ENCODE peak calls at places on chromosomes 13 and 19, in seven cellular contexts. One of them, this sample, is unnamed.

GRCh38 chr13:73880365-73880764 is 253.8 kb downstream of the KLF12 start:
- DNase-seq in K562: no peak
- DNase-seq in SK-N-SH: no peak
- DNase-seq in sigmoid colon: no peak
- DNase-seq in H1: no peak
- DNase-seq in transverse colon: no peak
- DNase-seq in stomach: no peak
- DNase-seq in this sample: no peak

GRCh38 chr19:19262190-19263057 is 10.7 kb downstream of the TM6SF2 start:
- DNase-seq in K562: no peak
- DNase-seq in SK-N-SH: peak; percentile 61
- DNase-seq in sigmoid colon: no peak
- DNase-seq in H1: peak; percentile 74
- DNase-seq in transverse colon: no peak
- DNase-seq in stomach: no peak
- DNase-seq in this sample: no peak

GRCh38 chr19:46015080-46015960 is 7.5 kb downstream of the PGLYRP1 start:
- DNase-seq in K562: no peak
- DNase-seq in SK-N-SH: peak; percentile 93
- DNase-seq in sigmoid colon: no peak
- DNase-seq in H1: peak; percentile 93
- DNase-seq in transverse colon: peak; percentile 83
- DNase-seq in stomach: peak; percentile 90
- DNase-seq in this sample: no peak

GRCh38 chr19:55160128-55160985 is 2.8 kb upstream of the TNNI3 start:
- DNase-seq in K562: peak; percentile 98
- DNase-seq in SK-N-SH: peak; percentile 98
- DNase-seq in sigmoid colon: peak; percentile 86
- DNase-seq in H1: peak; percentile 100
- DNase-seq in transverse colon: peak; percentile 91
- DNase-seq in stomach: peak; percentile 93
- DNase-seq in this sample: no peak

GRCh38 chr13:24261566-24261965 is 47.8 kb upstream of the C1QTNF9 start:
- DNase-seq in K562: no peak
- DNase-seq in SK-N-SH: no peak
- DNase-seq in sigmoid colon: no peak
- DNase-seq in H1: no peak
- DNase-seq in transverse colon: no peak
- DNase-seq in stomach: no peak
- DNase-seq in this sample: no peak

GRCh38 chr19:1267441-1268391 is 1.4 kb upstream of the CIRBP start:
- DNase-seq in K562: peak; percentile 55
- DNase-seq in SK-N-SH: no peak
- DNase-seq in sigmoid colon: peak; percentile 80
- DNase-seq in H1: no peak
- DNase-seq in transverse colon: no peak
- DNase-seq in stomach: no peak
- DNase-seq in this sample: no peak

GRCh38 chr19:750640-751423 is at the start of gene MISP:
- DNase-seq in K562: peak; percentile 18
- DNase-seq in SK-N-SH: no peak
- DNase-seq in sigmoid colon: no peak
- DNase-seq in H1: no peak
- DNase-seq in transverse colon: peak; percentile 95
- DNase-seq in stomach: peak; percentile 84
- DNase-seq in this sample: peak; percentile 66

GRCh38 chr19:4337906-4338440 is 654 bp downstream of the STAP2 start:
- DNase-seq in K562: peak; percentile 75
- DNase-seq in SK-N-SH: no peak
- DNase-seq in sigmoid colon: no peak
- DNase-seq in H1: no peak
- DNase-seq in transverse colon: peak; percentile 62
- DNase-seq in stomach: peak; percentile 33
- DNase-seq in this sample: no peak

GRCh38 chr19:8161135-8161646 is 11.8 kb upstream of the FBN3 start:
- DNase-seq in K562: peak; percentile 81
- DNase-seq in SK-N-SH: peak; percentile 40
- DNase-seq in sigmoid colon: no peak
- DNase-seq in H1: no peak
- DNase-seq in transverse colon: no peak
- DNase-seq in stomach: peak; percentile 30
- DNase-seq in this sample: no peak

GRCh38 chr19:4467835-4468234 is 4.3 kb upstream of the HDGFL2 start:
- DNase-seq in K562: no peak
- DNase-seq in SK-N-SH: no peak
- DNase-seq in sigmoid colon: no peak
- DNase-seq in H1: no peak
- DNase-seq in transverse colon: no peak
- DNase-seq in stomach: no peak
- DNase-seq in this sample: no peak

GRCh38 chr13:98253526-98253925 is 76.5 kb upstream of the RNF113B start:
- DNase-seq in K562: no peak
- DNase-seq in SK-N-SH: no peak
- DNase-seq in sigmoid colon: no peak
- DNase-seq in H1: no peak
- DNase-seq in transverse colon: no peak
- DNase-seq in stomach: no peak
- DNase-seq in this sample: no peak

DNA sequence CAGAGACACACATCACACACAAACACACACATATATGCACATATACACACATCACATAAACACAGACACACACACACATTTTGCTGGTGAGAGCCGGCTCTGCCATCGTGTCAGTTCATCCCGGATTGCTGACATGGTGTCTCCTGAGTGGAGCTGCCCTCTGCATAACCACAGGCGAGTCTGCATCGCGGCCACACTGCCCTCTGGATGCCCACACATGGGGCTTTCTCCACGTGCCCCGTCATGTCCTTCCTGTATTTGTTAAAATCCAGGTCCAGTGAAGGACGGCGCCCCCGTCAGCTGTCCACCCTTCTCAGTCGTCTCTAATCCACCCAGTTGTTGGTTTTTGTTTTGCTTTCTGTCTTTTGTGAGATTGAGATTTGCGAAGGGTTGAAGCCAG is 52.6 kb upstream of the F7 start:
- DNase-seq in K562: no peak
- DNase-seq in SK-N-SH: no peak
- DNase-seq in sigmoid colon: no peak
- DNase-seq in H1: no peak
- DNase-seq in transverse colon: no peak
- DNase-seq in stomach: no peak
- DNase-seq in this sample: no peak
- H3K4me3 ChIP-seq in K562: no peak overlapping the region
- H3K4me3 ChIP-seq in SK-N-SH: no peak overlapping the region
- H3K4me3 ChIP-seq in sigmoid colon: no peak overlapping the region
- H3K4me3 ChIP-seq in H1: no peak overlapping the region
- H3K4me3 ChIP-seq in transverse colon: no peak overlapping the region
- H3K4me3 ChIP-seq in stomach: no peak overlapping the region
- H3K4me3 ChIP-seq in this sample: no peak overlapping the region

GRCh38 chr13:36133950-36134349 is 2.8 kb upstream of the DCLK1 start:
- DNase-seq in K562: no peak
- DNase-seq in SK-N-SH: no peak
- DNase-seq in sigmoid colon: no peak
- DNase-seq in H1: no peak
- DNase-seq in transverse colon: no peak
- DNase-seq in stomach: no peak
- DNase-seq in this sample: no peak

GRCh38 chr13:36131215-36131930 is at the start of gene DCLK1:
- DNase-seq in K562: no peak
- DNase-seq in SK-N-SH: peak; percentile 80
- DNase-seq in sigmoid colon: peak; percentile 84
- DNase-seq in H1: peak; percentile 77
- DNase-seq in transverse colon: peak; percentile 21
- DNase-seq in stomach: peak; percentile 29
- DNase-seq in this sample: peak; percentile 85

GRCh38 chr13:36130168-36130541 is 1.0 kb downstream of the DCLK1 start:
- DNase-seq in K562: no peak
- DNase-seq in SK-N-SH: no peak
- DNase-seq in sigmoid colon: no peak
- DNase-seq in H1: no peak
- DNase-seq in transverse colon: no peak
- DNase-seq in stomach: no peak
- DNase-seq in this sample: no peak

GRCh38 chr13:36130542-36131214 is 504 bp downstream of the DCLK1 start:
- DNase-seq in K562: no peak
- DNase-seq in SK-N-SH: peak; percentile 80
- DNase-seq in sigmoid colon: peak; percentile 71
- DNase-seq in H1: peak; percentile 75
- DNase-seq in transverse colon: no peak
- DNase-seq in stomach: no peak
- DNase-seq in this sample: peak; percentile 74

GRCh38 chr13:36131931-36132297 is 732 bp upstream of the DCLK1 start:
- DNase-seq in K562: no peak
- DNase-seq in SK-N-SH: no peak
- DNase-seq in sigmoid colon: peak; percentile 85
- DNase-seq in H1: no peak
- DNase-seq in transverse colon: no peak
- DNase-seq in stomach: no peak
- DNase-seq in this sample: peak; percentile 81
- TF ChIP-seq POLR2AphosphoS5 in K562: no peak
- TF ChIP-seq POLR2AphosphoS5 in SK-N-SH: no peak
- TF ChIP-seq POLR2AphosphoS5 in sigmoid colon: no peak
- TF ChIP-seq POLR2AphosphoS5 in H1: no peak
- TF ChIP-seq POLR2AphosphoS5 in transverse colon: no peak
- TF ChIP-seq POLR2AphosphoS5 in stomach: no peak
- TF ChIP-seq POLR2AphosphoS5 in this sample: no peak

GRCh38 chr13:56932104-56932503 is 208.6 kb upstream of the PRR20A start:
- DNase-seq in K562: no peak
- DNase-seq in SK-N-SH: no peak
- DNase-seq in sigmoid colon: no peak
- DNase-seq in H1: no peak
- DNase-seq in transverse colon: no peak
- DNase-seq in stomach: no peak
- DNase-seq in this sample: no peak
- TF ChIP-seq EP300 in K562: no peak
- TF ChIP-seq EP300 in SK-N-SH: no peak
- TF ChIP-seq EP300 in sigmoid colon: no peak
- TF ChIP-seq EP300 in H1: no peak
- TF ChIP-seq EP300 in transverse colon: no peak
- TF ChIP-seq EP300 in stomach: no peak
- TF ChIP-seq EP300 in this sample: no peak

DNA sequence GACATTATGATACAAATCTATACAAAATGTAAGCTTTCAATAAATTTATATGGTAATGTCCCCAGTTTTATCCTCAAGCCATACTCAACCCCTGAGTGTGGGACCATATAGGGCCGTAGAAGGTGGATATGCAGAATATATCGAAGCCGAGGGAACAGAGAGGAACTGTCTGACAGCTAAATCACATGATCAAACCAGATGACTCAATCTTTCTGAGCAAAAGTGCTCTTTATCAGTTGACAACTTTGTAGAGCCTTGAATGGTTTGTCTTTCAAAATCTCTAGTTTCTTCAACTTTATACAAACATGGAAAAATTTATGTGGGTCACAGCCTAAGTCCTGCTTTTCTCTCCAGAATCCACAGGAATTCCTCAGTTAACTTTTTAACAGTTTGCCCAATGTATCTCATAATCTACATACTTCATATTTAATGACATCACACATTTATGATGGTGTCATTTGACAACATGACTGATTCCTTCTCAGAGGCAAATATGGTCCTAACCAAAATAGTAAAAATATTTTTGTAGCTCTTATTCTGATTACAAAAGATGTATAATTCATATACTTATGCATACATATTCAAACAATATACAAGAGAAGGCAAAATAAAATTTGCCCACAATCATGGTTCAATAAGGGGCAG is 673.0 kb upstream of the GPC6 start:
- DNase-seq in K562: no peak
- DNase-seq in SK-N-SH: no peak
- DNase-seq in sigmoid colon: no peak
- DNase-seq in H1: no peak
- DNase-seq in transverse colon: no peak
- DNase-seq in stomach: no peak
- DNase-seq in this sample: no peak
- H3K4me3 ChIP-seq in K562: no peak overlapping the region
- H3K4me3 ChIP-seq in SK-N-SH: no peak overlapping the region
- H3K4me3 ChIP-seq in sigmoid colon: no peak overlapping the region
- H3K4me3 ChIP-seq in H1: no peak overlapping the region
- H3K4me3 ChIP-seq in transverse colon: no peak overlapping the region
- H3K4me3 ChIP-seq in stomach: no peak overlapping the region
- H3K4me3 ChIP-seq in this sample: no peak overlapping the region

GRCh38 chr13:46606915-46607413 is 54.0 kb downstream of the LRCH1 start:
- DNase-seq in K562: peak; percentile 27
- DNase-seq in SK-N-SH: no peak
- DNase-seq in sigmoid colon: no peak
- DNase-seq in H1: no peak
- DNase-seq in transverse colon: no peak
- DNase-seq in stomach: no peak
- DNase-seq in this sample: no peak
- TF ChIP-seq POLR2AphosphoS5 in K562: no peak
- TF ChIP-seq POLR2AphosphoS5 in SK-N-SH: no peak
- TF ChIP-seq POLR2AphosphoS5 in sigmoid colon: no peak
- TF ChIP-seq POLR2AphosphoS5 in H1: no peak
- TF ChIP-seq POLR2AphosphoS5 in transverse colon: no peak
- TF ChIP-seq POLR2AphosphoS5 in stomach: no peak
- TF ChIP-seq POLR2AphosphoS5 in this sample: no peak

GRCh38 chr13:95256086-95256485 is 45.2 kb downstream of the ABCC4 start:
- DNase-seq in K562: no peak
- DNase-seq in SK-N-SH: no peak
- DNase-seq in sigmoid colon: no peak
- DNase-seq in H1: no peak
- DNase-seq in transverse colon: no peak
- DNase-seq in stomach: no peak
- DNase-seq in this sample: no peak
- TF ChIP-seq EP300 in K562: no peak
- TF ChIP-seq EP300 in SK-N-SH: no peak
- TF ChIP-seq EP300 in sigmoid colon: no peak
- TF ChIP-seq EP300 in H1: no peak
- TF ChIP-seq EP300 in transverse colon: no peak
- TF ChIP-seq EP300 in stomach: no peak
- TF ChIP-seq EP300 in this sample: no peak

DNA sequence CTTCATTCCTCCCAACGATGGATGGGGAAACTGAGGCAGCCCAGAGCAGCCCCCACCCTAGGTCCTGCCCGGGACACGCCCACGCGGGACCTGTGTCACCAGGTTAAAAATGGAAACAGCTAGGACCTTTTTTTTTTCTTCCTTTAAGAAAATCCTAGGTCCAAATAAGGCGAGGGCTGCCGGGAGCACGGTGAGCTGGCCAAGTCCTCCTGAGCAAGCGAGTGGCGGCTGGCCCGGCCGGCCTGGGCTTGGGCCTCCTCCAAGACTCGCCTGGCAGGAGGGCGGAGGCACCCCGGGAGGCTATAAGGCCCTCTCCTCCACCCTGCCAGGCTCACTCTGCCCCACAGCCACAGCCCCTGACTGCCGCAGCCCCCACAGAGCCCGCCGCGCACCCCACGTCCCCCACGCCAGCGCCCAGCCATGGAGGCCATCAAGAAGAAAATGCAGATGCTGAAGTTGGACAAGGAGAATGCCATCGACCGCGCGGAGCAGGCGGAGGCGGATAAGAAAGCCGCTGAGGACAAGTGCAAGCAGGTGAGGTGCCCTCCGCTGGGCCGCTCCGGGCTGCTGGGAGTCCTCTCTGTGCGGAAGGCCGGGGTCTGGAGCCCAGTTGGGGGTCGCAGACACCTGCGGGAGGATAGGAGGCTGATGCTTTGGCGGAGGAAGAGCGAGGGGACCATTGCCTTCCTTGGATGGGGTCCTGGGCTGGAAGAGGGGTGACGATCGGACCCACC is 8.9 kb upstream of the TPM4 start:
- DNase-seq in K562: no peak
- DNase-seq in SK-N-SH: no peak
- DNase-seq in sigmoid colon: peak; percentile 97
- DNase-seq in H1: no peak
- DNase-seq in transverse colon: peak; percentile 82
- DNase-seq in stomach: peak; percentile 91
- DNase-seq in this sample: peak; percentile 86
- H3K4me3 ChIP-seq in K562: no peak overlapping the region
- H3K4me3 ChIP-seq in SK-N-SH: no peak overlapping the region
- H3K4me3 ChIP-seq in sigmoid colon: peak overlapping the region; percentile 72
- H3K4me3 ChIP-seq in H1: no peak overlapping the region
- H3K4me3 ChIP-seq in transverse colon: peak overlapping the region; percentile 31
- H3K4me3 ChIP-seq in stomach: peak overlapping the region; percentile 64
- H3K4me3 ChIP-seq in this sample: peak overlapping the region; percentile 51